ENCODE peak calls at places on chromosomes 13 and 19, in eight cellular contexts. G is uterus, J is breast epithelium, Q is esophagus squamous epithelium, F is IMR-90, N is upper lobe of left lung, H is K562, B is heart left ventricle. I is an unnamed sample.

GRCh38 chr13:94309997-94310842 is 169.3 kb downstream of the DCT start:
- DNase-seq in H (no peak), F (peak), J (no peak), B (no peak), G (no peak), N (no peak), Q (no peak), I (peak)

GRCh38 chr19:29858000-29858596 is 46.3 kb downstream of the CCNE1 start:
- DNase-seq in Q (no peak), G (no peak), N (peak), B (no peak), F (no peak), H (peak), J (no peak), I (no peak)

GRCh38 chr13:31765441-31765840 is 26.1 kb downstream of the RXFP2 start:
- DNase-seq in J (no peak), Q (no peak), B (no peak), F (peak), N (no peak), G (no peak), H (no peak), I (no peak)

GRCh38 chr13:46632171-46632570 is 79.2 kb downstream of the LRCH1 start:
- DNase-seq in F (no peak), G (no peak), J (no peak), H (no peak), B (no peak), Q (no peak), N (no peak), I (no peak)

GRCh38 chr19:13905634-13906524 is at the start of the genes BRME1 and CC2D1A:
- DNase-seq in N (peak), Q (peak), G (peak), H (peak), B (peak), F (peak), J (peak), I (peak)

GRCh38 chr13:110448230-110448629 is 113.3 kb downstream of the RAB20 start:
- DNase-seq in F (peak), G (no peak), Q (no peak), N (no peak), H (no peak), B (no peak), J (peak), I (peak)

GRCh38 chr19:42422576-42423461 is 4.4 kb downstream of the LIPE start:
- DNase-seq in Q (no peak), J (no peak), G (no peak), B (peak), N (no peak), H (no peak), F (no peak), I (no peak)

GRCh38 chr13:68261105-68261504 is 1031.0 kb upstream of the PCDH9 start:
- DNase-seq in G (no peak), F (no peak), Q (no peak), N (no peak), J (no peak), H (no peak), B (no peak), I (no peak)

GRCh38 chr13:89554801-89555200 is 1792.7 kb upstream of the MIR17HG start:
- DNase-seq in J (no peak), Q (no peak), H (no peak), B (no peak), G (no peak), N (no peak), F (no peak), I (no peak)

GRCh38 chr19:13212759-13213330 is 62.6 kb downstream of the IER2 start:
- DNase-seq in Q (no peak), J (peak), G (peak), N (peak), B (peak), F (peak), H (peak), I (peak)

GRCh38 chr19:28710278-28710677 is 502.7 kb downstream of the UQCRFS1 start:
- DNase-seq in F (peak), G (no peak), J (no peak), Q (no peak), N (no peak), B (no peak), H (peak), I (no peak)

GRCh38 chr13:44932171-44932849 is 57.0 kb downstream of the NUFIP1 start:
- DNase-seq in Q (no peak), N (no peak), J (no peak), G (no peak), F (peak), H (no peak), B (no peak), I (no peak)

GRCh38 chr19:315811-316210 is 24.6 kb upstream of the PLPP2 start:
- DNase-seq in F (no peak), B (no peak), G (no peak), Q (no peak), J (no peak), N (no peak), H (no peak), I (no peak)

GRCh38 chr13:81726037-81726726 is 1385.3 kb upstream of the SPRY2 start:
- DNase-seq in G (no peak), Q (no peak), B (no peak), N (no peak), F (no peak), J (no peak), H (no peak), I (no peak)

GRCh38 chr19:4633140-4633967 is 6.0 kb upstream of the TNFAIP8L1 start:
- DNase-seq in F (peak), G (no peak), J (no peak), N (peak), B (peak), Q (no peak), H (peak), I (peak)

GRCh38 chr13:37241786-37242185 is 136.3 kb upstream of the CSNK1A1L start:
- DNase-seq in B (no peak), Q (no peak), J (no peak), G (no peak), N (no peak), F (no peak), H (no peak), I (no peak)

GRCh38 chr13:67296511-67296910 is 66.4 kb upstream of the PCDH9 start:
- DNase-seq in G (no peak), Q (no peak), J (no peak), N (no peak), B (no peak), H (no peak), F (peak), I (no peak)

GRCh38 chr19:33226550-33227241 is 1.0 kb upstream of the SLC7A10 start:
- DNase-seq in N (peak), J (no peak), Q (no peak), F (no peak), G (no peak), H (no peak), B (no peak), I (no peak)

GRCh38 chr19:912181-913079 is 589 bp downstream of the R3HDM4 start:
- DNase-seq in B (no peak), H (peak), J (peak), F (no peak), Q (no peak), N (no peak), G (no peak), I (no peak)

GRCh38 chr13:44331912-44332840 is 41.4 kb upstream of the SERP2 start:
- DNase-seq in Q (no peak), F (peak), G (peak), H (no peak), B (peak), J (no peak), N (peak), I (no peak)

GRCh38 chr13:84366484-84366883 is 484.2 kb upstream of the SLITRK1 start:
- DNase-seq in Q (no peak), H (no peak), G (no peak), J (no peak), B (no peak), N (no peak), F (peak), I (no peak)

DNA sequence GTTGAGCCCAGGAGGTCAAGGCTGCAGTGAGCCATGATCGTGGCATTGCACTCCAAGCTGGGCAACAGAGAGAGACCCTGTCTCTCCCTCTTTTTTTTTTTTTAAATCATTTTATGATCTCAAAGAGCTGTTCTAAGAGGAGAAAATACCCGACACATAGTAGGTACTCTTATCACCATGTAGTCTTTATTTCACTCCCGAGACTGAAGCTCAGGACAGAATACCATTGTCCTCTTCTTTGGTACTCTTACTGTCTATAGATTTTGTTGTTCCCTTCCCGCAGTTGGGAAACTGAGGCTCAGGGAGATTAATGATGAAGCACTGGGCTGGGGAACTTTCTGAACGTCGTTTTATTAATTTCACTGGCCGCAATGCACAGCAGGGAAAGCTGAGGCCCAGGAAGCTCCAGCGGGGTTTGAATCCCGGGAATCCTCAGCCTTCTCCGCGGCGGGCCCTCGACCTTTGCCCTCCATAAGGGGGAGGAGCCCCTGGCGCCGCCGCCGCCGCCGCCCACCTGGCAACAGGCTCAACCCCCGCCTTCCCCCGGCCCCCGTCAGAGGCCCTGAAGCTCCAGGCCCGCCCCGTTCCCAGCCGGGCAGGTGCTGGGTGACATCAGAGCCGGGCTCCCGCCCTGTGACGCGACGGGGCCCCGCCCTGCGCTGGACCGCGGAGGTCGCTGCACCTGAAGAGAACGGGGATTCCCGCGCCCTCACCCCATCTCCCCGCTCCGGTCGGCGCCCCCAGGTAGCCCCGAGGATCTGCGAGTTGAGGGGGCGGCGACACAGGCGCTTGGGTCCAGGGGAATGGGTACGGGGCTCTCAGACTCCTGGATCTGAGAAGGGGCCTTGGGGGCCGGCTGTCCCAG is 1.6 kb downstream of the MYH14 start:
- DNase-seq in N (peak), B (peak), H (peak), F (no peak), Q (no peak), G (no peak), J (peak), I (no peak)
- TF ChIP-seq POLR2A in N (no peak), B (no peak), H (no peak), F (no peak), Q (no peak), G (peak), J (peak), I (no peak)

DNA sequence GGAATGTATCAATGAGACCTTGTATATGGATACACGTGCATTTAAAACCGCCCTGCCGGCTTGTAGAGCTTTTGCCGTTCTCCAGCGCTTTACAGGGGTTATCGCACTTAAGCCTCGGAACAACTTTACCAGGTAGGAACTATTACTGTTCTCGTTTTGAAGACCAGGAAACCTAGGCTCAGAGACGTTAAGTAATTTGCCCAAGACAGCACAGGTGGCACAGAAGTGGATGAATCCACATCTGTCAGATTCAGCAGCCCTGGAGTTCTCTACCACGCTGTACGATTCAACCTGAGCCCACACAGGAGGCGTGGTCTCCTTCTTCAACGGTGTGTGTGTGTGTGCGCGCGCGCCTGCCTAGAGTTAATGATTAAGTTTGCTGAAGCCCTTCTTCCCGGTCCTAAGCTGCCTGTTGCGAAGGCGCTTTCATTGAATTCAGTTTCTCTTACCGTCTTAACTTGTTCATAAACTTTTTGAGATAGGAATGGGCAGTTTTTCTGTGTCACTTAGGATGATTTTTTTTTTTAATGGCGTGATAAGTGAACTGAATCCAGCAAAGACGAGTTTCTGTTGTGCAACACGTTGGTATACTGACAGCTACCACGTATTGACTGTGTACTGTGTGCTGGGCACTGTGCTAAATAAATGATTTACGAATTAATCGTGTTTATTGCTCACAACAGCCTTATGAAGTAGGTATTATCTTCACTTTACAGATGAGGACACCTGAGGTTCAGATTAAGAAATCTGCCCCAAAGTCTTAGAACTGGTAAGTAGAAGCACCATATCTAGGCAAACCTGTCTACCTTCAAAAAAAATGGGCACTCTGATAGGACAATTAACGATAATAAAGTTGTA is 67.4 kb downstream of the KCNRG start:
- DNase-seq in H (peak), J (peak), F (peak), G (peak), Q (no peak), B (peak), N (peak), I (peak)
- TF ChIP-seq POLR2A in H (peak), J (no peak), F (no peak), G (no peak), Q (no peak), B (no peak), N (no peak), I (no peak)

GRCh38 chr13:112737329-112737728 is 47.5 kb downstream of the ATP11A start:
- DNase-seq in Q (no peak), H (no peak), N (no peak), B (no peak), F (no peak), J (no peak), G (no peak), I (no peak)
- TF ChIP-seq POLR2A in Q (no peak), H (no peak), N (no peak), B (no peak), F (no peak), J (no peak), G (no peak), I (no peak)

GRCh38 chr13:77697208-77698103 is at the start of gene SLAIN1:
- DNase-seq in N (peak), G (peak), J (peak), H (peak), Q (no peak), F (peak), B (peak), I (no peak)
- TF ChIP-seq POLR2A in N (no peak), G (peak), J (no peak), H (no peak), Q (no peak), F (no peak), B (no peak), I (no peak)

DNA sequence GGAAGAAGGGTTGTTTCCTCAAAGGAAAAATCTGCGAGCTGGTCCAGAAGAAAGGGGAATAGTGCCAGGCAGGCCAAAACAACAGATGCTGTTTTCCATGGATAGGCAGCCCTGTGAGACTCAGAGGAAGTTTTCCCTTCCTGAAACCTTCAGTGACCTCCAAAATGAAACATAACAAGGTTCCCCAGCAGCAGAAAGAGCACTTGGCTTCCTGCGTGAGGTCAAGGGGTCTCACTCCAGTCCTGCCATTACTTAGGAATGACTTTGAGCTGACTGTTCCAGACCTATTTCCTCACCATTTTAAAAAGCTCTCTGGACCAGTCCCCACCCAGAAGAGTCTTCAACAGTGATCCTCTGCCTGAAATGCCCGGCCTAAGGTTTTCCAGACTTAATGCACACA is 104.6 kb upstream of the IPO5 start:
- DNase-seq in N (no peak), F (no peak), B (no peak), J (no peak), H (no peak), Q (no peak), G (no peak), I (no peak)
- TF ChIP-seq POLR2A in N (no peak), F (no peak), B (no peak), J (no peak), H (no peak), Q (no peak), G (no peak), I (no peak)

DNA sequence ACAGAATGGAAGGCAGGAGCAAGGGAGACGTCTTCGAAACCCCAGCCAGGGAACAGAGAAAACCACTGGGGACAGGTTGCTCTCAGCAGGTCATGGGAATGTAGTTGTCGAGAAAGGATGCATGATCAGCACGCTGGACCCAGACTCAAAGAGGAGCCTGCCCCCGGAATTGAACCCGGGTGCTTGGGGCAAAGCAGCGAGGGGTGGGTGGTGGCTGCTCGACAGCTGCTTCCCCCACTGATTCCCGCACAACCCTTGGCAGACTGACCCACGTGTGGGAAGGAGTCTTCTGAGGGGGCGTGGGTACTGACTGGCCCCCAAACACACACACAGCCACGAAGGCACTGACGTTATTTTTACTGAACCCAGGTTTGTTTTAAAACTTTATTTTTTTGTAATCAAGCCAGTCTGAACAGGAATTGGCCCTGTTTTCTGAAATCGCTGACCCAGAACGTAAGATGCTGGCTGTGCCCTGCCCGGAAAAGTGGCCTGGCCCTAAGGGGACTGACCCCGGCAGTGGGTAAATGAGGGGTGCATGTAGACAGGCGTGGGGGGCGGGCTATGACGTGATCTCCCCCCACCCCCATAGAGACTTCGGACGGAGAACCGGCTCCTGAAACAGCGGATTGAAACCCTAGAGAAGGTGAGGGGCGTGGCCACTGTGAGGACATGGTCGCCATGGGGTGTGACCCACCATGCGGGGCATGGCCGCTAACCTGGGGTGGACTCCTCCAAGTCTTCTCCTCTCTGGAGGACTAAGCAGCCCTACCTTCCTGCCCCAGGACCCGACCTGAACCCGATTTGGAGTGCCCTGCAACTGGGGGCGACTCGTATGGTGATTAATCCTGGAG is 18.5 kb downstream of the PRR36 start:
- DNase-seq in F (no peak), B (no peak), H (no peak), J (no peak), G (no peak), Q (no peak), N (no peak), I (no peak)
- TF ChIP-seq POLR2A in F (no peak), B (no peak), H (no peak), J (no peak), G (no peak), Q (no peak), N (no peak), I (no peak)

DNA sequence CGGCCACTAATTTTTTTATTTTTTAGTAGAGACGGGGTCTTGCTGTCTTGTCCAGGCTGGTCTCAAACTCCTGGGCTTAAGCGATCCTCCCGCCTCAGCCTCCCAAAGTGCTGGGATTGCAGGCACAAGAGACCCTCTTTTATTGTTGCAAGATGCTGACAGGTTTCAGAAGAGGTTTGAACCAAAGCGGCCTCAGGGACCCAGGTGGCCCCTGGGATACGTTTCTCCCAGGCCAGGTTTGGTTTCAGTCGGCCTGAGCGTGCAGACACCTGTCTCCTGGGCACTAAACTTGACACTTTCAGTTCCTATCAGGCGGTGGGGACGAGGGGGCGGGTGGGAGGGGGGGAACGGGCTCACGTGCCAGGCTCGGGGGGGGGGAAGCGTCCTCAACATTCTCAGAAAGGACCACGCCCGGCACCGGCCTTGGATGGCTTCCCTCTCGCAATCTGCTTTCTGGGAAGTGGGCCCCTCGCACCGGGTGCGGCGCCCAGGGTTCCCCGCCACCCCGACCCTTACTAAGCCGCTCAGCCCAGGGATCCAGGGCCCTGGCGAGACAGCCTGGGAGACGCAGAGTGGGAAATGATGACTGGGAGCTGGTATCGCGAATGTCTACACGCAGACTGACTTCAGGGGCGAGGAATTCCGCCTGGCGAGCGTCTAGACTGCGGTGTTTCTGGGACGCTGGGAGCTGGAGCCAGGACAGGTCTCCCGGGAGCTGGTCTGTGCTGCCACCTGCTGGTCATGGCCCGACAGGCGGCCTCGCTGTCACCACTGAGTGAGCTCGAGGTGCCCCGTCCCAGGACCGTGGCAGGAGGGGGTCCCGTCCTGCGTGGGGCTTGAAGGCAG is 91.6 kb downstream of the GNG7 start:
- DNase-seq in H (peak), B (peak), J (peak), N (peak), G (peak), Q (no peak), F (peak), I (peak)
- TF ChIP-seq POLR2A in H (no peak), B (peak), J (no peak), N (no peak), G (peak), Q (no peak), F (no peak), I (peak)

GRCh38 chr19:6091771-6092291 is 18.5 kb downstream of the RFX2 start:
- DNase-seq in F (peak), B (no peak), H (no peak), Q (no peak), J (no peak), G (no peak), N (no peak), I (no peak)

GRCh38 chr19:6088677-6089063 is 21.6 kb downstream of the RFX2 start:
- DNase-seq in N (no peak), F (peak), H (no peak), B (no peak), Q (no peak), J (no peak), G (no peak), I (no peak)

GRCh38 chr19:6095760-6096159 is 14.5 kb downstream of the RFX2 start:
- DNase-seq in N (no peak), J (no peak), B (no peak), G (no peak), Q (no peak), F (no peak), H (no peak), I (no peak)

GRCh38 chr19:6090634-6091033 is 19.7 kb downstream of the RFX2 start:
- DNase-seq in B (no peak), Q (no peak), N (no peak), F (no peak), H (no peak), J (no peak), G (no peak), I (no peak)

GRCh38 chr19:6092329-6093286 is 17.7 kb downstream of the RFX2 start:
- DNase-seq in N (peak), B (peak), H (peak), J (peak), F (peak), G (peak), Q (no peak), I (peak)
- TF ChIP-seq POLR2A in N (no peak), B (no peak), H (peak), J (no peak), F (peak), G (peak), Q (no peak), I (peak)

GRCh38 chr13:100941377-100941776 is 266.8 kb upstream of the TMTC4 start:
- DNase-seq in B (no peak), N (no peak), G (no peak), Q (no peak), J (no peak), F (no peak), H (no peak), I (no peak)
- TF ChIP-seq POLR2A in B (no peak), N (no peak), G (no peak), Q (no peak), J (no peak), F (no peak), H (no peak), I (no peak)